ENCODE peak calls at places on chromosome 5, in ten cellular contexts. H is nephron progenitor cell, F is mesothelial cell of epicardium, P is psoas muscle, Y is Calu3, A is testis, G is fibroblast of mammary gland, D is MCF 10A, M is endodermal cell, R is OCI-LY7. L is an unnamed sample.

GRCh38 chr5:179489015-179489414 is 61.3 kb upstream of the RUFY1 start:
- DNase-seq in H (no peak), F (no peak), P (no peak), Y (no peak), A (no peak), G (no peak), D (no peak), M (no peak), R (no peak), L (no peak)

GRCh38 chr5:88813805-88814584 is 69.0 kb downstream of the MEF2C start:
- DNase-seq in H (no peak), F (no peak), P (no peak), Y (no peak), A (no peak), G (no peak), D (no peak), M (no peak), R (no peak), L (no peak)

GRCh38 chr5:172950176-172950965 is 8.9 kb upstream of the RPL26L1 start:
- DNase-seq in H (no peak), F (no peak), P (no peak), Y (no peak), A (no peak), G (no peak), D (no peak), M (no peak), R (no peak), L (no peak)

GRCh38 chr5:35771839-35772238 is 84.9 kb upstream of the IL7R start:
- DNase-seq in H (no peak), F (no peak), P (no peak), Y (no peak), A (no peak), G (no peak), D (no peak), M (no peak), R (no peak), L (no peak)

GRCh38 chr5:59140133-59140532 is 557.3 kb downstream of the RAB3C start:
- DNase-seq in H (no peak), F (no peak), P (no peak), Y (no peak), A (no peak), G (no peak), D (no peak), M (no peak), R (no peak), L (no peak)

GRCh38 chr5:127931396-127931795 is 152.2 kb upstream of the SLC12A2 start:
- DNase-seq in H (no peak), F (no peak), P (no peak), Y (no peak), A (no peak), G (no peak), D (no peak), M (no peak), R (no peak), L (no peak)

GRCh38 chr5:158822099-158822498 is 277.6 kb downstream of the EBF1 start:
- DNase-seq in H (no peak), F (no peak), P (no peak), Y (no peak), A (no peak), G (no peak), D (no peak), M (no peak), R (no peak), L (no peak)

GRCh38 chr5:169115725-169116124 is 185.2 kb downstream of the SLIT3 start:
- DNase-seq in H (no peak), F (no peak), P (no peak), Y (no peak), A (no peak), G (no peak), D (no peak), M (no peak), R (no peak), L (no peak)

GRCh38 chr5:178074266-178074952 is 38.9 kb upstream of the N4BP3 start:
- DNase-seq in H (no peak), F (no peak), P (no peak), Y (peak), A (no peak), G (no peak), D (no peak), M (no peak), R (peak), L (no peak)

GRCh38 chr5:62284946-62285891 is 20.8 kb upstream of the KIF2A start:
- DNase-seq in H (no peak), F (no peak), P (no peak), Y (no peak), A (no peak), G (no peak), D (no peak), M (no peak), R (no peak), L (no peak)

GRCh38 chr5:140221697-140222223 is 46.8 kb downstream of the CYSTM1 start:
- DNase-seq in H (no peak), F (no peak), P (peak), Y (no peak), A (no peak), G (peak), D (peak), M (no peak), R (no peak), L (no peak)

GRCh38 chr5:132209901-132210545 is 17.6 kb downstream of the P4HA2 start:
- DNase-seq in H (no peak), F (no peak), P (no peak), Y (no peak), A (no peak), G (no peak), D (no peak), M (peak), R (no peak), L (no peak)

GRCh38 chr5:65742565-65743231 is 20.7 kb downstream of the NLN start:
- DNase-seq in H (no peak), F (no peak), P (no peak), Y (peak), A (no peak), G (peak), D (peak), M (no peak), R (peak), L (no peak)

GRCh38 chr5:175854231-175855040 is 16.9 kb upstream of the CPLX2 start:
- DNase-seq in H (no peak), F (no peak), P (peak), Y (no peak), A (peak), G (no peak), D (no peak), M (no peak), R (no peak), L (no peak)

GRCh38 chr5:150065346-150065745 is 21.0 kb downstream of the CSF1R start:
- DNase-seq in H (no peak), F (no peak), P (peak), Y (no peak), A (no peak), G (peak), D (no peak), M (peak), R (no peak), L (no peak)

GRCh38 chr5:38463634-38464521 is 92.6 kb downstream of the LIFR start:
- DNase-seq in H (no peak), F (no peak), P (no peak), Y (no peak), A (peak), G (peak), D (peak), M (no peak), R (no peak), L (no peak)

GRCh38 chr5:96582343-96582742 is 79.8 kb upstream of the CAST start:
- DNase-seq in H (peak), F (no peak), P (no peak), Y (peak), A (no peak), G (peak), D (no peak), M (no peak), R (no peak), L (no peak)

GRCh38 chr5:112068593-112068992 is 311.6 kb upstream of the NREP start:
- DNase-seq in H (no peak), F (no peak), P (no peak), Y (no peak), A (no peak), G (no peak), D (no peak), M (no peak), R (no peak), L (no peak)

GRCh38 chr5:115324021-115324420 is 27.6 kb upstream of the CCDC112 start:
- DNase-seq in H (no peak), F (no peak), P (no peak), Y (no peak), A (no peak), G (peak), D (no peak), M (no peak), R (no peak), L (no peak)

GRCh38 chr5:112201141-112201540 is 217.9 kb downstream of the EPB41L4A start:
- DNase-seq in H (no peak), F (no peak), P (no peak), Y (no peak), A (no peak), G (no peak), D (no peak), M (no peak), R (no peak), L (no peak)

GRCh38 chr5:81506900-81507588 is 113.1 kb upstream of the ACOT12 start:
- DNase-seq in H (peak), F (no peak), P (no peak), Y (peak), A (peak), G (peak), D (peak), M (peak), R (peak), L (no peak)

GRCh38 chr5:150731669-150732068 is 27.1 kb downstream of the DCTN4 start:
- DNase-seq in H (no peak), F (no peak), P (no peak), Y (no peak), A (no peak), G (no peak), D (no peak), M (no peak), R (no peak), L (no peak)

GRCh38 chr5:78779262-78779661 is 130.7 kb upstream of the LHFPL2 start:
- DNase-seq in H (no peak), F (no peak), P (no peak), Y (no peak), A (no peak), G (peak), D (no peak), M (no peak), R (no peak), L (no peak)

GRCh38 chr5:174751154-174751990 is 27.0 kb downstream of the MSX2 start:
- DNase-seq in H (peak), F (peak), P (peak), Y (peak), A (peak), G (no peak), D (peak), M (peak), R (no peak), L (no peak)

GRCh38 chr5:96373006-96373405 is 60.0 kb downstream of the PCSK1 start:
- DNase-seq in H (no peak), F (no peak), P (no peak), Y (no peak), A (no peak), G (no peak), D (no peak), M (no peak), R (no peak), L (no peak)

GRCh38 chr5:127898551-127899213 is 184.9 kb upstream of the SLC12A2 start:
- DNase-seq in H (no peak), F (no peak), P (no peak), Y (no peak), A (no peak), G (peak), D (peak), M (no peak), R (no peak), L (no peak)

GRCh38 chr5:174721522-174722432 is 2.6 kb upstream of the MSX2 start:
- DNase-seq in H (no peak), F (no peak), P (no peak), Y (no peak), A (no peak), G (no peak), D (no peak), M (peak), R (no peak), L (no peak)

GRCh38 chr5:132265336-132266030 is 8.0 kb downstream of the PDLIM4 start:
- DNase-seq in H (peak), F (peak), P (peak), Y (peak), A (no peak), G (peak), D (peak), M (peak), R (no peak), L (no peak)

GRCh38 chr5:181217111-181217804 is 5.8 kb upstream of the TRIM41 start:
- DNase-seq in H (peak), F (peak), P (peak), Y (peak), A (peak), G (peak), D (peak), M (peak), R (peak), L (no peak)

GRCh38 chr5:31237159-31237558 is 43.7 kb downstream of the CDH6 start:
- DNase-seq in H (no peak), F (no peak), P (no peak), Y (peak), A (no peak), G (peak), D (peak), M (peak), R (no peak), L (no peak)

GRCh38 chr5:135005076-135005475 is 29.0 kb downstream of the PITX1 start:
- DNase-seq in H (no peak), F (no peak), P (no peak), Y (no peak), A (no peak), G (no peak), D (no peak), M (peak), R (no peak), L (no peak)

GRCh38 chr5:133265720-133266575 is 214.1 kb downstream of the HSPA4 start:
- DNase-seq in H (no peak), F (no peak), P (no peak), Y (no peak), A (peak), G (no peak), D (no peak), M (no peak), R (no peak), L (no peak)

GRCh38 chr5:174606646-174607045 is 117.7 kb upstream of the MSX2 start:
- DNase-seq in H (no peak), F (no peak), P (no peak), Y (no peak), A (no peak), G (no peak), D (no peak), M (no peak), R (no peak), L (no peak)

GRCh38 chr5:87853541-87853940 is 415.1 kb downstream of the TMEM161B start:
- DNase-seq in H (no peak), F (no peak), P (no peak), Y (no peak), A (no peak), G (no peak), D (no peak), M (no peak), R (no peak), L (no peak)

DNA sequence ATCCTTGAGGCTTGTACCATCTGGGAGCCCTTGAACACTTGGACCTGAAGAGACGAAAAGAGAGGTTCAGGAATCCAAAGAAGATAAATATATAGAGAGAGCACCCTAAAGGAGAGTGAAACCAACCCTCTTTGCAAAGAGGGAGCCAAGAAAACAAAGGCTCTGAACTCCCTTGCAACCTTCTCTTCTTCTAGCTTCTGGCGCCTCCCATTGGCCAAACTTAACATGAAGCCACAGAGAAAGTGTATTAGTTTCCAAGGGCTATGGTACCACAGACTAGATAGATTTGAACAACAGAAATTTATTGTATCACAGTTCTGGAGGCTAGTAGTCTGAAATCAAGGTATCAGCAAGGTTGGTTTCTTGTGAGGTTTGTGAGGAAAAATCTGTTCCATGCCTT is 175.1 kb downstream of the HCN1 start:
- DNase-seq in H (peak), F (no peak), P (no peak), Y (peak), A (peak), G (peak), D (peak), M (peak), R (no peak), L (no peak)
- TF ChIP-seq CTCF in H (peak), F (no peak), P (peak), Y (peak), A (no peak), G (peak), D (peak), M (peak), R (peak), L (peak)

DNA sequence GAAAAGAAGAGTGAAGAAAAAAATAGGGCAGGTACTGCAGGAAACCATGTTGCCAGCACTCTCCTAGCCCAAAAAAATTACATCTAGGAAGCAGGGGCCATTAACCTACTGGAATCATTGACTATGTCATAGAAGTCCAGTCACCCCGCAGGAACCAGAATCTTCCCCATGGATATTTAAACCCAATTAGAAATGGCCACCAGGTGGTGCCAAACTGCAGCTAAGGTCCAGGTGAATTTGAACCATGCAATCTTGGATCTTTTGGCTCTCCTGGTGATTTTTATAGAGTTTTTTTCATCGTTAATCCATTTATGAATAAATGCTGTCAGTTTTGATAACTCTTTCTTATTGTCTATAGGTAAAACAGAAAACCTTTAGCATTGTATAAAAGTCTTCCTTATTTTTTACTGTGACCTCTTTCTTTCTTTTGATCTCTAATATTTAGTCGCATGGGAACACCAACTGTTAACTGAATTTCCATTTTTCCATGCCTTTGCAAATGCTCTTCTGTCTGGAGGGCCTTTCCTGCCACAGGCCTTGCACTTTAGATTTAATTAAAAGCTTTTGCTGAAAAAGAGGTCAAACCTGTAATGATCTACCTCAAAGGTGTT is 147.5 kb upstream of the FGF10 start:
- DNase-seq in H (peak), F (peak), P (no peak), Y (peak), A (peak), G (peak), D (peak), M (peak), R (peak), L (no peak)
- TF ChIP-seq CTCF in H (peak), F (peak), P (peak), Y (peak), A (peak), G (peak), D (peak), M (peak), R (peak), L (peak)

GRCh38 chr5:92687793-92688467 is 893.1 kb downstream of the NR2F1-AS1 start:
- DNase-seq in H (no peak), F (no peak), P (no peak), Y (peak), A (no peak), G (peak), D (peak), M (peak), R (no peak), L (no peak)
- TF ChIP-seq CTCF in H (peak), F (no peak), P (no peak), Y (no peak), A (no peak), G (peak), D (no peak), M (peak), R (no peak), L (peak)

DNA sequence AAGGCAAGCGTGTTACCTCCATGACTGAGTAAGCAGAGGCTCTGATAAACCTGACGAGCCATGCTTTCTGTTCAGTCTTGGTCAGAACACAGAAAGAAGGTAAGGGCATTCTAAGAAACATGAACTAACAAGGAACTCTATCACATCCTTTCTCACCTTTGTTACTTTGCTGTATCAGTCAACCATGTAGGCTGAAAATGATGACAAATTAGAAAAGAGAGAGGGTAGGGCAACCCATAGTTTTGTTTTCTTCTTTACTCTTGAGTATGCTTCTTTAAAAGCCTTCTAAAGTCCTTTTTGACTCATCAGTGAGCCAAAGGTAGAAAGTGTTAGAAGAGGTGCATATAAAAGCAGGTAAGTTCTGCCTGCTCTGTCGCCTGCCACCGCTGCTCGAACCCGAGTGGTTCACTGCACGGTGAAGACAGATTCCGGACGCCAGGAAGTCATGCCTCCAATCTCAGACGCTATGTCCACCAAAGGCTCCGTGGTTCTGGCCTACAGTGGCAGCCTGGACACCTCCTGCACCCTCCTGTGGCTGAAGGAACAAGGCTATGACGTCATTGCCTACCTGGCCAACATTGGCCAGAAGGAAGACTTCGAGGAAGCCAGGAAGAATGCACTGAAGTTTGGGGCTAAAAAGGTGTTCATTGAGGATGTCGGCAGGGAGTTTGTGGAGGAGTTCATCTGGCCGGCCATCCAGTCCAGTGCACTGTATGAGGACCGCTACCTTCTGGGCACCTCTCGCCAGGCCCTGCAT is 298.4 kb downstream of the NDUFS4 start:
- DNase-seq in H (no peak), F (no peak), P (no peak), Y (no peak), A (no peak), G (no peak), D (no peak), M (no peak), R (no peak), L (no peak)
- TF ChIP-seq CTCF in H (no peak), F (no peak), P (no peak), Y (no peak), A (no peak), G (no peak), D (no peak), M (no peak), R (no peak), L (no peak)